ENCODE peak calls at places on chromosomes 13 and 19, in ten cellular contexts. A is fibroblast of the aortic adventitia, G is kidney epithelial cell, E is lower lobe of right lung, T is mesothelial cell of epicardium, C is cardiac fibroblast, V is fibroblast of villous mesenchyme, L is breast epithelium, F is left ventricle myocardium inferior, Y is glutamatergic neuron. U is an unnamed sample.

GRCh38 chr13:99281811-99282263 is 23.7 kb upstream of the GPR18 start:
- DNase-seq in T (no peak), A (no peak), Y (no peak), V (peak), G (no peak), E (peak), F (peak), L (no peak), C (no peak), U (no peak)

GRCh38 chr13:52003551-52003950 is 7.7 kb downstream of the ATP7B start:
- DNase-seq in T (no peak), V (no peak), A (no peak), F (no peak), E (no peak), C (no peak), G (no peak), Y (no peak), L (no peak), U (no peak)

GRCh38 chr13:107438251-107438650 is 777.1 kb downstream of the LIG4 start:
- DNase-seq in A (peak), E (no peak), Y (no peak), C (no peak), L (no peak), G (no peak), F (no peak), V (no peak), T (no peak), U (no peak)

GRCh38 chr19:30324982-30325381 is 47.2 kb upstream of the ZNF536 start:
- DNase-seq in G (no peak), F (no peak), L (no peak), A (no peak), T (no peak), V (no peak), Y (no peak), E (no peak), C (no peak), U (no peak)

GRCh38 chr13:95323930-95324662 is 22.8 kb upstream of the ABCC4 start:
- DNase-seq in Y (no peak), L (no peak), A (no peak), G (no peak), V (no peak), E (no peak), T (no peak), F (no peak), C (no peak), U (no peak)

GRCh38 chr13:72726721-72727416 is 560 bp downstream of the MZT1 start:
- DNase-seq in F (peak), E (peak), A (peak), L (no peak), C (peak), V (peak), T (peak), Y (peak), G (no peak), U (no peak)

GRCh38 chr19:38634757-38635482 is 12.5 kb upstream of the ACTN4 start:
- DNase-seq in G (no peak), V (peak), T (peak), Y (peak), E (peak), C (peak), A (peak), F (peak), L (peak), U (no peak)

GRCh38 chr19:390386-391198 is 18.4 kb downstream of the C2CD4C start:
- DNase-seq in T (no peak), F (no peak), A (no peak), G (no peak), V (no peak), C (no peak), L (no peak), E (peak), Y (no peak), U (no peak)

GRCh38 chr19:8079988-8080387 is 27.4 kb downstream of the CCL25 start:
- DNase-seq in V (no peak), T (no peak), F (no peak), E (no peak), A (no peak), Y (no peak), C (no peak), L (no peak), G (no peak), U (no peak)

GRCh38 chr19:53172892-53173291 is 14.0 kb upstream of the ZNF347 start:
- DNase-seq in E (no peak), L (no peak), T (no peak), A (peak), V (peak), F (no peak), Y (no peak), C (peak), G (no peak), U (no peak)

GRCh38 chr19:20482721-20483120 is 82.9 kb downstream of the ZNF737 start:
- DNase-seq in G (no peak), E (peak), C (no peak), T (no peak), L (no peak), F (no peak), Y (no peak), V (no peak), A (no peak), U (no peak)

GRCh38 chr19:6076675-6077463 is 33.4 kb downstream of the RFX2 start:
- DNase-seq in T (no peak), Y (no peak), A (peak), V (peak), E (no peak), L (no peak), C (peak), G (no peak), F (no peak), U (no peak)

GRCh38 chr19:44113784-44114390 is 688 bp downstream of the ZNF225 start:
- DNase-seq in C (no peak), L (no peak), G (no peak), A (peak), Y (no peak), E (no peak), V (no peak), T (no peak), F (no peak), U (no peak)

GRCh38 chr13:52173373-52173772 is 14.0 kb upstream of the NEK3 start:
- DNase-seq in L (no peak), G (no peak), A (no peak), V (no peak), C (no peak), T (no peak), E (no peak), F (no peak), Y (no peak), U (no peak)

GRCh38 chr13:75312884-75313520 is 169.0 kb downstream of the TBC1D4 start:
- DNase-seq in Y (no peak), V (no peak), C (no peak), E (no peak), A (no peak), G (no peak), T (no peak), L (no peak), F (no peak), U (no peak)

GRCh38 chr19:15810335-15810734 is 5.1 kb downstream of the OR10H1 start:
- DNase-seq in A (no peak), E (no peak), G (no peak), V (no peak), C (no peak), Y (no peak), F (no peak), L (no peak), T (no peak), U (no peak)
- TF ChIP-seq CTCF in A (no peak), E (peak), G (no peak), V (no peak), C (no peak), Y (no peak), F (peak), L (no peak), T (no peak), U (peak)

GRCh38 chr13:26255717-26256277 is 1.9 kb downstream of the CDK8 start:
- DNase-seq in C (peak), A (peak), F (no peak), V (no peak), T (no peak), E (no peak), Y (no peak), G (no peak), L (no peak), U (no peak)
- TF ChIP-seq CTCF in C (peak), A (peak), F (peak), V (peak), T (no peak), E (no peak), Y (peak), G (peak), L (no peak), U (peak)

DNA sequence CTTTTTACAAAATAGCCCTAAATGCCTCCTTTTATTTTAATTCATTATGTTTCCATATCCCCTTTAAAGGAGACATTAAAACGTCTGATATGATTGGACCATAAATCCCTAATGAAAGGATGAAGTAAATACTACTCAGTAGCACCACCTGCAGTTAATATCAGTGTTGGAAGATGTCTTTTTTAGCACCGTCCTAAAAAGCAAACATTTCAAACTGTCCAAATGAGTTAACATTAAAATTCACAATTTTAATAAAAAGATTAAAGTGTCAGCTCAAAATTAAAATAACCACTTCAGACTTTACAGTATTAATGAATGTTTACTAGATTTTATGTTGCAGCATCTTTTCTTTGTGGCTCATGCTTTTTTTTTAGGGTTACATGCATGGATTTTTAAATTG is 12.3 kb downstream of the ZNF507 start:
- DNase-seq in E (no peak), T (no peak), F (no peak), V (no peak), Y (no peak), G (no peak), C (no peak), L (no peak), A (no peak), U (no peak)
- TF ChIP-seq CTCF in E (no peak), T (peak), F (peak), V (peak), Y (no peak), G (no peak), C (peak), L (no peak), A (peak), U (peak)

DNA sequence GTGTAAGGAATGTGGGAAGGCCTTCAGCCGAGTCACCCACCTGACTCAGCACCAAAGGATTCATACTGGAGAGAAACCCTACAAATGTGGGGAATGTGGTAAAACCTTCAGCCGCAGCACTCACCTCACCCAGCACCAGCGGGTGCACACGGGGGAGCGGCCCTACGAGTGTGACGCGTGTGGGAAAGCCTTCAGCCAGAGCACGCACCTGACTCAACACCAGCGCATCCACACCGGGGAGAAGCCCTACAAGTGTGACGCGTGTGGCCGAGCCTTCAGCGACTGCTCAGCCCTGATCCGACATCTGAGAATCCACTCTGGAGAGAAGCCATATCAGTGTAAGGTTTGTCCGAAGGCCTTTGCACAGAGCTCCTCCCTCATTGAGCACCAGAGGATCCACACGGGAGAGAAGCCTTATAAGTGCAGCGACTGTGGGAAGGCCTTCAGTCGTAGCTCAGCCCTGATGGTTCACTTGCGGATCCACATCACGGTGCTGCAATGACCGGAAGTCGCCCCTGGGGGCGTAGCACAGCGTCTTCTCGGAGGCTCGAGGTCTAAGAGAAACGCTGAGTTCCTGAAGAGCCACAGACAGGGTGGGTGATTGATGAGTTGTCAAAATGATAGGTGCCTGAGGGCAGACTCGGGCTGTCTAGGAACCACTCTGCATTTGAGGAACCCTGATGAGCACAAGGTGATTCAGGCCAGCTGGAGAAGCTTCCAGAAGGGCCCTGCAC is 12.2 kb downstream of the ZSCAN22 start:
- DNase-seq in Y (no peak), G (no peak), F (no peak), T (no peak), V (no peak), A (no peak), E (peak), L (no peak), C (no peak), U (no peak)
- TF ChIP-seq CTCF in Y (no peak), G (no peak), F (no peak), T (no peak), V (no peak), A (peak), E (no peak), L (no peak), C (no peak), U (no peak)

GRCh38 chr13:77001963-77002587 is 10.2 kb downstream of the CLN5 start:
- DNase-seq in Y (no peak), C (no peak), T (no peak), F (no peak), G (no peak), E (no peak), A (no peak), V (peak), L (no peak), U (no peak)

GRCh38 chr13:77000475-77000874 is 8.6 kb downstream of the CLN5 start:
- DNase-seq in G (no peak), Y (no peak), F (no peak), L (no peak), C (peak), T (no peak), V (peak), E (no peak), A (peak), U (no peak)

GRCh38 chr13:77001540-77001939 is 9.7 kb downstream of the CLN5 start:
- DNase-seq in Y (no peak), A (no peak), G (no peak), L (no peak), C (no peak), F (no peak), V (no peak), E (no peak), T (no peak), U (no peak)

GRCh38 chr13:77002590-77003190 is 10.8 kb downstream of the CLN5 start:
- DNase-seq in E (no peak), G (no peak), T (no peak), F (no peak), A (peak), C (peak), L (no peak), V (peak), Y (no peak), U (no peak)
- TF ChIP-seq CTCF in E (peak), G (peak), T (peak), F (peak), A (peak), C (peak), L (peak), V (peak), Y (peak), U (peak)

DNA sequence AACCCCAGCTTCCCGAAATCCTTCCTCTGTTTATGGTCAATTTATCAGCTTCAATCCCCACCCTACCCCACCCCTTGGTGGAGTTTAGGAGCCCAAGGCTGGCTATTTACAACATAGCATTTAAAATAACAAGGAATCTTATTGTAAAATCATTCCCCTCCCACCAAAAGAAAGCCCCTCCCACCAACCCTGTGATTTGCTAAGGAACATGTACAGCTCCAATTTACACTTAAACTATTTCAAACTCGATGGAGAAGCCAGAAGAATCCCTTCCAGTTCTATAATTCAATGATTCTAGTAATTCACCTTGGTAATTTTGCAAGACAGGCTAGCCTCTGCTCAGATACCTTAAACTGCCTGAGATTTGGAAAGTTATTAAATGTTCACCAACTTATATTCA is 3.0 kb downstream of the LATS2 start:
- DNase-seq in G (no peak), F (no peak), C (peak), A (peak), T (no peak), E (no peak), L (no peak), Y (no peak), V (peak), U (no peak)
- TF ChIP-seq CTCF in G (no peak), F (no peak), C (no peak), A (no peak), T (no peak), E (no peak), L (no peak), Y (no peak), V (no peak), U (no peak)

GRCh38 chr13:46146898-46147297 is 35.1 kb downstream of the LCP1 start:
- DNase-seq in C (peak), L (no peak), V (peak), T (no peak), E (no peak), Y (peak), G (no peak), F (no peak), A (peak), U (no peak)
- TF ChIP-seq CTCF in C (peak), L (no peak), V (peak), T (no peak), E (peak), Y (no peak), G (peak), F (no peak), A (peak), U (peak)